ENCODE peak calls at places on chromosomes 7 and 10, in four cellular contexts. One of them, this sample, is unnamed.

GRCh38 chr10:80407836-80408197 is 534 bp upstream of the PRXL2A start:
- DNase-seq in HCT116: peak
- DNase-seq in K562: no peak
- DNase-seq in IMR-90: no peak
- DNase-seq in this sample: no peak

GRCh38 chr10:66187096-66187733 is 738.6 kb upstream of the LRRTM3 start:
- DNase-seq in HCT116: no peak
- DNase-seq in IMR-90: no peak
- DNase-seq in K562: no peak
- DNase-seq in this sample: no peak

GRCh38 chr7:19390795-19391194 is 245.6 kb upstream of the FERD3L start:
- DNase-seq in HCT116: no peak
- DNase-seq in IMR-90: no peak
- DNase-seq in K562: no peak
- DNase-seq in this sample: no peak

GRCh38 chr7:137564677-137565076 is 221.1 kb upstream of the PTN start:
- DNase-seq in K562: no peak
- DNase-seq in HCT116: no peak
- DNase-seq in IMR-90: no peak
- DNase-seq in this sample: no peak

GRCh38 chr7:80859272-80859970 is 59.4 kb downstream of the SEMA3C start:
- DNase-seq in IMR-90: peak
- DNase-seq in K562: no peak
- DNase-seq in HCT116: no peak
- DNase-seq in this sample: no peak

GRCh38 chr10:59387951-59388431 is 25.6 kb upstream of the FAM13C start:
- DNase-seq in IMR-90: peak
- DNase-seq in HCT116: no peak
- DNase-seq in K562: no peak
- DNase-seq in this sample: peak

GRCh38 chr7:99409192-99409572 is 413 bp downstream of the BUD31 start:
- DNase-seq in IMR-90: no peak
- DNase-seq in K562: no peak
- DNase-seq in HCT116: no peak
- DNase-seq in this sample: no peak

GRCh38 chr7:47493971-47494370 is 87.9 kb downstream of the TNS3 start:
- DNase-seq in K562: no peak
- DNase-seq in HCT116: no peak
- DNase-seq in IMR-90: no peak
- DNase-seq in this sample: peak

GRCh38 chr7:21514071-21514470 is 28.8 kb upstream of the DNAH11 start:
- DNase-seq in K562: no peak
- DNase-seq in IMR-90: no peak
- DNase-seq in HCT116: no peak
- DNase-seq in this sample: no peak

GRCh38 chr7:143040209-143040710 is 11.9 kb upstream of the OR6V1 start:
- DNase-seq in HCT116: no peak
- DNase-seq in K562: no peak
- DNase-seq in IMR-90: no peak
- DNase-seq in this sample: no peak

GRCh38 chr7:80659120-80660055 is 20.9 kb downstream of the CD36 start:
- DNase-seq in HCT116: peak
- DNase-seq in IMR-90: peak
- DNase-seq in K562: peak
- DNase-seq in this sample: no peak

GRCh38 chr7:128121731-128122576 is 90.7 kb upstream of the LRRC4 start:
- DNase-seq in IMR-90: no peak
- DNase-seq in HCT116: no peak
- DNase-seq in K562: no peak
- DNase-seq in this sample: no peak

GRCh38 chr7:152052772-152053171 is 27.3 kb downstream of the GALNT11 start:
- DNase-seq in K562: no peak
- DNase-seq in HCT116: no peak
- DNase-seq in IMR-90: no peak
- DNase-seq in this sample: no peak

GRCh38 chr7:33773053-33773452 is 132.3 kb upstream of the BMPER start:
- DNase-seq in K562: no peak
- DNase-seq in IMR-90: peak
- DNase-seq in HCT116: no peak
- DNase-seq in this sample: peak

GRCh38 chr7:132045481-132045980 is 489.1 kb upstream of the PODXL start:
- DNase-seq in IMR-90: no peak
- DNase-seq in HCT116: no peak
- DNase-seq in K562: no peak
- DNase-seq in this sample: no peak

GRCh38 chr10:88980836-88981235 is 9.8 kb upstream of the FAS start:
- DNase-seq in HCT116: no peak
- DNase-seq in IMR-90: no peak
- DNase-seq in K562: no peak
- DNase-seq in this sample: no peak

GRCh38 chr7:147477526-147477925 is 1113.0 kb upstream of the C7orf33 start:
- DNase-seq in K562: no peak
- DNase-seq in HCT116: no peak
- DNase-seq in IMR-90: no peak
- DNase-seq in this sample: no peak

GRCh38 chr7:137045573-137045972 is 177.1 kb downstream of the CHRM2 start:
- DNase-seq in HCT116: no peak
- DNase-seq in IMR-90: no peak
- DNase-seq in K562: no peak
- DNase-seq in this sample: no peak

GRCh38 chr10:117074621-117075020 is 63.4 kb downstream of the VAX1 start:
- DNase-seq in IMR-90: no peak
- DNase-seq in K562: no peak
- DNase-seq in HCT116: peak
- DNase-seq in this sample: no peak

GRCh38 chr7:134533288-134533771 is 6.0 kb downstream of the AKR1B10 start:
- DNase-seq in K562: no peak
- DNase-seq in IMR-90: peak
- DNase-seq in HCT116: no peak
- DNase-seq in this sample: no peak

GRCh38 chr7:77335581-77335980 is 80.6 kb downstream of the GSAP start:
- DNase-seq in K562: no peak
- DNase-seq in IMR-90: no peak
- DNase-seq in HCT116: no peak
- DNase-seq in this sample: no peak

GRCh38 chr7:67823345-67823744 is 826.7 kb downstream of the TYW1 start:
- DNase-seq in HCT116: no peak
- DNase-seq in K562: no peak
- DNase-seq in IMR-90: no peak
- DNase-seq in this sample: no peak

GRCh38 chr7:55271069-55271468 is 94.1 kb upstream of the LANCL2 start:
- DNase-seq in HCT116: no peak
- DNase-seq in K562: no peak
- DNase-seq in IMR-90: peak
- DNase-seq in this sample: peak

GRCh38 chr7:95687759-95688343 is 84.5 kb upstream of the DYNC1I1 start:
- DNase-seq in IMR-90: peak
- DNase-seq in HCT116: peak
- DNase-seq in K562: peak
- DNase-seq in this sample: no peak

GRCh38 chr10:132716691-132717490 is 69.1 kb downstream of the NKX6-2 start:
- DNase-seq in IMR-90: no peak
- DNase-seq in HCT116: no peak
- DNase-seq in K562: no peak
- DNase-seq in this sample: no peak

GRCh38 chr7:47738563-47739166 is 156.8 kb upstream of the TNS3 start:
- DNase-seq in IMR-90: no peak
- DNase-seq in K562: no peak
- DNase-seq in HCT116: no peak
- DNase-seq in this sample: no peak

GRCh38 chr7:29449569-29450260 is 113.9 kb upstream of the PRR15 start:
- DNase-seq in K562: no peak
- DNase-seq in IMR-90: no peak
- DNase-seq in HCT116: no peak
- DNase-seq in this sample: no peak

GRCh38 chr7:131329176-131329570 is 1.5 kb downstream of the MKLN1 start:
- DNase-seq in IMR-90: no peak
- DNase-seq in K562: no peak
- DNase-seq in HCT116: no peak
- DNase-seq in this sample: no peak

GRCh38 chr10:16832351-16833080 is 15.3 kb upstream of the RSU1 start:
- DNase-seq in IMR-90: peak
- DNase-seq in K562: no peak
- DNase-seq in HCT116: no peak
- DNase-seq in this sample: peak
- TF ChIP-seq POLR2A in IMR-90: no peak
- TF ChIP-seq POLR2A in K562: no peak
- TF ChIP-seq POLR2A in HCT116: no peak
- TF ChIP-seq POLR2A in this sample: no peak

GRCh38 chr7:5445991-5446594 is 22.5 kb upstream of the TNRC18 start:
- DNase-seq in HCT116: no peak
- DNase-seq in IMR-90: no peak
- DNase-seq in K562: no peak
- DNase-seq in this sample: no peak
- TF ChIP-seq POLR2A in HCT116: no peak
- TF ChIP-seq POLR2A in IMR-90: no peak
- TF ChIP-seq POLR2A in K562: no peak
- TF ChIP-seq POLR2A in this sample: no peak

GRCh38 chr7:50085344-50085743 is 7.7 kb downstream of the ZPBP start:
- DNase-seq in HCT116: no peak
- DNase-seq in K562: no peak
- DNase-seq in IMR-90: no peak
- DNase-seq in this sample: no peak
- TF ChIP-seq POLR2A in HCT116: no peak
- TF ChIP-seq POLR2A in K562: no peak
- TF ChIP-seq POLR2A in IMR-90: no peak
- TF ChIP-seq POLR2A in this sample: no peak

GRCh38 chr10:67839957-67840356 is 2.0 kb upstream of the DNAJC12 start:
- DNase-seq in HCT116: no peak
- DNase-seq in K562: no peak
- DNase-seq in IMR-90: peak
- DNase-seq in this sample: no peak

GRCh38 chr10:67836491-67836890 is 1.5 kb downstream of the DNAJC12 start:
- DNase-seq in HCT116: no peak
- DNase-seq in IMR-90: no peak
- DNase-seq in K562: no peak
- DNase-seq in this sample: no peak

GRCh38 chr10:67834375-67834774 is 3.6 kb downstream of the DNAJC12 start:
- DNase-seq in IMR-90: no peak
- DNase-seq in K562: no peak
- DNase-seq in HCT116: no peak
- DNase-seq in this sample: no peak

GRCh38 chr10:67836972-67837371 is 1.0 kb downstream of the DNAJC12 start:
- DNase-seq in HCT116: no peak
- DNase-seq in IMR-90: no peak
- DNase-seq in K562: no peak
- DNase-seq in this sample: no peak

GRCh38 chr10:67837519-67838314 is at the start of gene DNAJC12:
- DNase-seq in IMR-90: peak
- DNase-seq in K562: peak
- DNase-seq in HCT116: peak
- DNase-seq in this sample: no peak
- TF ChIP-seq POLR2A in IMR-90: no peak
- TF ChIP-seq POLR2A in K562: peak
- TF ChIP-seq POLR2A in HCT116: no peak
- TF ChIP-seq POLR2A in this sample: no peak

GRCh38 chr10:97497572-97498075 is 598 bp downstream of the MMS19 start:
- DNase-seq in IMR-90: peak
- DNase-seq in K562: peak
- DNase-seq in HCT116: peak
- DNase-seq in this sample: peak
- TF ChIP-seq POLR2A in IMR-90: peak
- TF ChIP-seq POLR2A in K562: no peak
- TF ChIP-seq POLR2A in HCT116: peak
- TF ChIP-seq POLR2A in this sample: peak

GRCh38 chr10:73858750-73859439 is 15.5 kb downstream of the CAMK2G start:
- DNase-seq in IMR-90: no peak
- DNase-seq in HCT116: no peak
- DNase-seq in K562: no peak
- DNase-seq in this sample: no peak

GRCh38 chr10:73856261-73856660 is 18.1 kb downstream of the CAMK2G start:
- DNase-seq in HCT116: no peak
- DNase-seq in K562: no peak
- DNase-seq in IMR-90: no peak
- DNase-seq in this sample: no peak

GRCh38 chr10:73858013-73858708 is 16.2 kb downstream of the CAMK2G start:
- DNase-seq in HCT116: no peak
- DNase-seq in K562: no peak
- DNase-seq in IMR-90: no peak
- DNase-seq in this sample: no peak

GRCh38 chr10:73855413-73855812 is 18.9 kb downstream of the CAMK2G start:
- DNase-seq in HCT116: no peak
- DNase-seq in K562: no peak
- DNase-seq in IMR-90: no peak
- DNase-seq in this sample: no peak

GRCh38 chr10:73857446-73857845 is 16.9 kb downstream of the CAMK2G start:
- DNase-seq in K562: no peak
- DNase-seq in IMR-90: no peak
- DNase-seq in HCT116: no peak
- DNase-seq in this sample: peak
- TF ChIP-seq POLR2A in K562: no peak
- TF ChIP-seq POLR2A in IMR-90: no peak
- TF ChIP-seq POLR2A in HCT116: no peak
- TF ChIP-seq POLR2A in this sample: no peak

GRCh38 chr7:2659556-2660358 is 28.0 kb downstream of the TTYH3 start:
- DNase-seq in K562: no peak
- DNase-seq in IMR-90: no peak
- DNase-seq in HCT116: no peak
- DNase-seq in this sample: no peak

GRCh38 chr7:2658941-2659340 is 27.2 kb downstream of the TTYH3 start:
- DNase-seq in HCT116: no peak
- DNase-seq in IMR-90: no peak
- DNase-seq in K562: no peak
- DNase-seq in this sample: no peak

GRCh38 chr7:2661096-2661449 is 26.9 kb upstream of the AMZ1 start:
- DNase-seq in HCT116: no peak
- DNase-seq in IMR-90: no peak
- DNase-seq in K562: no peak
- DNase-seq in this sample: no peak

GRCh38 chr7:2661602-2662272 is 26.3 kb upstream of the AMZ1 start:
- DNase-seq in IMR-90: no peak
- DNase-seq in HCT116: no peak
- DNase-seq in K562: no peak
- DNase-seq in this sample: no peak

DNA sequence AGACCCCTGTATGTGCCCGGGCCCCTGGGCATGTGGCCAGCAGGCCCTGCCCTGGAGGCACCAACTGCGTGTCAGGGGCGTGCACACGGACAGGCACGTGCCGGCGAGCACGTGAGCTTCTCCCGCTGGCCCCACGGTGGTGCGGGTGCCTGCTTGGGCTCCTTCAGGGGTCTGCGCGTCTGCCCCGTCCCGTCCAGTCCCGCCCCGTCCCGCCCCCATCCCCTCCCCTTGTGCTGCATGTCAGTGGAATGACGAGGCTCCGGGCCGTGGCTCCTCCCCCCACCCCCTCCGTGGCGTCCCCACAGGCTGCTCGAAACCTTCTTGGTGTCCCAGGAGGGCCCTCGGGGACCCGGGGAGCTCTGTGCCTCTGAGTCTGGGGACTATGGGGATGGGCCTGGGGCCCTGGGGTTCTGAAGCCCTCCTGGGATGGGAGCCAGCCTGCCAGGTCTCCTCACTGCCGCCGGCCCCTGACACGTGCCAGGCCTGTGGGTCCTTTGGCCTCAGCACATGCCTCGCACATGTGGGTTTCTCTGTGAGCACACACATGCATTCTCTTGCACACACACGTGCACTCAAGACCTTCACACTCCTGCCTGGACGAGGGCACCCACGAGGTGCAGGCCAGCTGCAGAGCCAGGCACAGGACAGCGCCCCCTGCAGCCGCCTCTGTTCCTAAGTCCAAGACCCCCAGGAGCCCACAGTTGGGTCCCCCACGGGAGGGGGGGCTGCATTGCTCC is 27.5 kb upstream of the AMZ1 start:
- DNase-seq in HCT116: no peak
- DNase-seq in K562: peak
- DNase-seq in IMR-90: no peak
- DNase-seq in this sample: no peak
- TF ChIP-seq POLR2A in HCT116: no peak
- TF ChIP-seq POLR2A in K562: no peak
- TF ChIP-seq POLR2A in IMR-90: no peak
- TF ChIP-seq POLR2A in this sample: no peak